ENCODE peak calls at places on chromosomes 11 and 22, in six cellular contexts. F, D, X, Q, Y and O are unnamed samples.

GRCh38 chr22:20610243-20610686 is 102.9 kb downstream of the MED15 start:
- DNase-seq in F (no peak), D (no peak), X (peak; percentile 62), Q (no peak), Y (no peak), O (no peak)

GRCh38 chr11:12110714-12111481 is 508 bp downstream of the MICAL2 start:
- DNase-seq in F (peak; percentile 24), D (peak; percentile 25), X (peak; percentile 56), Q (peak; percentile 41), Y (peak; percentile 37), O (peak; percentile 8)

GRCh38 chr11:66509131-66509561 is 1.3 kb upstream of the BBS1 start:
- DNase-seq in F (no peak), D (no peak), X (no peak), Q (no peak), Y (no peak), O (no peak)

GRCh38 chr22:41286639-41287091 is 678 bp upstream of the RANGAP1 start:
- DNase-seq in F (no peak), D (peak; percentile 72), X (peak; percentile 61), Q (peak; percentile 66), Y (no peak), O (peak; percentile 23)

GRCh38 chr22:44926491-44927415 is 83.1 kb downstream of the PHF21B start:
- DNase-seq in F (no peak), D (no peak), X (no peak), Q (no peak), Y (no peak), O (no peak)

GRCh38 chr22:36196254-36197064 is 5.2 kb downstream of the APOL4 start:
- DNase-seq in F (no peak), D (no peak), X (no peak), Q (no peak), Y (no peak), O (no peak)

GRCh38 chr11:1514349-1515061 is 27.9 kb upstream of the MOB2 start:
- DNase-seq in F (no peak), D (no peak), X (no peak), Q (no peak), Y (no peak), O (no peak)

GRCh38 chr22:42317691-42318547 is 47.5 kb upstream of the TCF20 start:
- DNase-seq in F (no peak), D (no peak), X (no peak), Q (no peak), Y (peak; percentile 62), O (no peak)

GRCh38 chr22:32079110-32080089 is 36.3 kb downstream of the SLC5A1 start:
- DNase-seq in F (no peak), D (no peak), X (peak; percentile 86), Q (no peak), Y (peak; percentile 80), O (no peak)

GRCh38 chr11:125772834-125773505 is 5.7 kb downstream of the PATE2 start:
- DNase-seq in F (no peak), D (no peak), X (peak; percentile 88), Q (no peak), Y (peak; percentile 24), O (no peak)

GRCh38 chr22:27372969-27373670 is 428.4 kb downstream of the MN1 start:
- DNase-seq in F (no peak), D (no peak), X (no peak), Q (no peak), Y (no peak), O (peak; percentile 83)

GRCh38 chr11:29328961-29329441 is 687.8 kb downstream of the KCNA4 start:
- DNase-seq in F (no peak), D (no peak), X (peak; percentile 72), Q (no peak), Y (peak; percentile 92), O (peak; percentile 7)

GRCh38 chr11:65872555-65873279 is at the start of gene EFEMP2:
- DNase-seq in F (peak; percentile 55), D (no peak), X (peak; percentile 70), Q (peak; percentile 17), Y (no peak), O (no peak)

GRCh38 chr11:15850992-15851615 is 505.2 kb downstream of the SOX6 start:
- DNase-seq in F (no peak), D (no peak), X (no peak), Q (no peak), Y (no peak), O (no peak)

GRCh38 chr11:110971110-110971509 is 258.9 kb upstream of the ARHGAP20 start:
- DNase-seq in F (no peak), D (no peak), X (peak; percentile 76), Q (no peak), Y (peak; percentile 82), O (no peak)

GRCh38 chr11:116853461-116854073 is 16.1 kb upstream of the APOA1 start:
- DNase-seq in F (no peak), D (peak; percentile 82), X (peak; percentile 96), Q (peak; percentile 73), Y (peak; percentile 96), O (no peak)

GRCh38 chr11:75879737-75880136 is 64.7 kb downstream of the UVRAG start:
- DNase-seq in F (no peak), D (no peak), X (no peak), Q (no peak), Y (no peak), O (no peak)

GRCh38 chr11:60951909-60952741 is at the start of gene SLC15A3:
- DNase-seq in F (peak; percentile 61), D (peak; percentile 65), X (peak; percentile 66), Q (peak; percentile 63), Y (no peak), O (no peak)

GRCh38 chr11:44894217-44894617 is 56.5 kb downstream of the TP53I11 start:
- DNase-seq in F (peak; percentile 65), D (peak; percentile 45), X (peak; percentile 80), Q (peak; percentile 51), Y (peak; percentile 16), O (peak; percentile 37)

GRCh38 chr11:19243601-19244000 is 2.9 kb upstream of the E2F8 start:
- DNase-seq in F (no peak), D (no peak), X (no peak), Q (no peak), Y (no peak), O (no peak)

GRCh38 chr11:17014321-17014773 is at the start of gene PLEKHA7:
- DNase-seq in F (no peak), D (no peak), X (peak; percentile 14), Q (no peak), Y (no peak), O (peak; percentile 55)

GRCh38 chr11:17013548-17014320 is 480 bp downstream of the PLEKHA7 start:
- DNase-seq in F (peak; percentile 23), D (peak; percentile 2), X (no peak), Q (no peak), Y (no peak), O (no peak)

GRCh38 chr11:17010851-17011420 is 3.3 kb downstream of the PLEKHA7 start:
- DNase-seq in F (no peak), D (no peak), X (no peak), Q (no peak), Y (no peak), O (no peak)

GRCh38 chr11:17012179-17012578 is 2.0 kb downstream of the PLEKHA7 start:
- DNase-seq in F (no peak), D (no peak), X (no peak), Q (no peak), Y (no peak), O (no peak)

GRCh38 chr11:17012712-17013547 is 1.3 kb downstream of the PLEKHA7 start:
- DNase-seq in F (peak; percentile 34), D (no peak), X (peak; percentile 21), Q (no peak), Y (peak; percentile 81), O (peak; percentile 27)
- H3K4me3 ChIP-seq in F (peak overlapping the region; percentile 78), D (peak overlapping the region; percentile 39), X (no peak overlapping the region), Q (peak overlapping the region; percentile 48), Y (no peak overlapping the region), O (peak overlapping the region; percentile 67)

DNA sequence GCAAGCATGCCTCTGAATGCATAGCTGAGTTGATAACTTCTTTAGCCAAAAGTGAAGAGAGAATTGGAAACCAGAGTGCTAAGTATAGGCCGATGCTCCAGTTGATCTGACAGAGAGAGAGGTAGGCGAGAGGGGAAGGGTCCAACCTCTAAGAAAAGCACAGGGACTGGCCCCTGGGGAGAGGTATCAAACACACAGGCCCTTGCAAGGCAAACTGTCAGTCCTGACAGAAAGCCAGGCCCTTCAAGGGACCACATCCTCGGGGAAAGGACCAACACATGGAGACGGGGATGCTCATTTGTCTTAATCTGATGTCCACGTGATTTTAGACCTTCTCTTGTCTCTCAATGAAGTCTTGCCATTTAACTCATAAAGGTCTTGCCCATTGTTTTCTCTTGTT is 43.9 kb upstream of the SPATA19 start:
- DNase-seq in F (no peak), D (no peak), X (no peak), Q (no peak), Y (no peak), O (no peak)
- H3K4me1 ChIP-seq in F (no peaks in the 10 kb centered on the region), D (no peaks in the 10 kb centered on the region), X (no peaks in the 10 kb centered on the region), Q (no peaks in the 10 kb centered on the region), Y (no peaks in the 10 kb centered on the region), O (no peaks in the 10 kb centered on the region)

DNA sequence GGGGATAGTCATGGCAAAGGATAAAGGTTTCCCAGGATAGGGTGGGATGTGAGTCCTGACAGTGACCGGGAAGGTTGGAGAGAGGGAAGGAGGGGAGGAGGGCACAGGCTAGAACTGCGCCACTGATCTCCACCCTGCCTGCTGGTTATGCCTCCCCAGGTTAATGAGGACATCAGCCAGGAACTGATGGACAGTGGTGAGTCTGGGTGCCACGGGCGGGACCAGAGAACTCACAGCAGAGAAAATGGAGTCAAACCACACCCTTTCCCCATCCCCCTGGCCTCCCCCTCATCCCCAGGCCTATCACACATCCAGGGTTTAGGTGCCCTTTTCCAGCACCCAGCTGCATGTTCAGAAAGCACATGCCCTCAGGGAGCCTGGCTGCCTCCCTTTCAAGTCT is 10.2 kb downstream of the ANKK1 start:
- DNase-seq in F (no peak), D (no peak), X (no peak), Q (no peak), Y (no peak), O (no peak)
- H3K27me3 ChIP-seq in F (no peaks in the 10 kb centered on the region), D (no peaks in the 10 kb centered on the region), X (peaks cover 7% of the 10 kb centered on the region), Q (no peaks in the 10 kb centered on the region), Y (no peaks in the 10 kb centered on the region), O (no peaks in the 10 kb centered on the region)

DNA sequence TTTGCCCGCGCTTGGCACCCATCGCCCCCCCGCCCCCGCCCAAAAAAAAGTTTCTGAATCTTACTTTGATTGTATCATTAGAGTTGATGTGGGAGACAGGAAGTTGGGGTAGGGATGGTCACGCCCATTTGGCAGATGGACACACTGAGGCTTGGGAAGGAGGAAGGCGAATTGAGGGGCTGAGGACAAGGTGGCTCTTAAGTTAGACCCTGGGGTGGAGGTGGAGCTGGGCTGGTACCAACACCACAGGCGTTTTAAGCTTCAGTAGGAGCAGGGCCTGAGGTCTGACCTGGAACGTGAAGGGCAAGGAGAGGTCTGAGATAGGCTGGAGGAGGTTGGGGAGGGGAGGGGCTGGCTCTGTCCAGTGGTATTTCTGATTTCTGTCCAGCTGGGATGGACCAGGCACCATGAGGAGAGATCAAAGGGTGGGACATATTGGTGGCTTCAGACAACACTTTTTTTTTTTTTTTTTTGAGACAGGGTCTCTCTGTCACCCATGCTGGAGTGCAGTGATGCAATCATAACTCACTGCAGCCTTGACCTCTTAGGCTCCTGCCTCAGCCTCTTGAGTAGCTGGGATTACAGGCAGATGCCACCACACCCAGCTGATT is 777 bp upstream of the CDC42BPG start:
- DNase-seq in F (no peak), D (no peak), X (no peak), Q (no peak), Y (no peak), O (no peak)
- H3K4me3 ChIP-seq in F (peak overlapping the region; percentile 59), D (peak overlapping the region; percentile 50), X (no peak overlapping the region), Q (peak overlapping the region; percentile 58), Y (peak overlapping the region; percentile 59), O (peak overlapping the region; percentile 50)